ENCODE peak calls at places on chromosomes 16 and 17, in ten cellular contexts. P, E, C, O, Z, H, X, W, K and L are unnamed samples.

GRCh38 chr16:69744363-69745231 is 10.1 kb downstream of the NOB1 start:
- DNase-seq in E (no peak), C (no peak), X (no peak), P (no peak), W (no peak), H (no peak), O (no peak), Z (no peak), K (no peak), L (no peak)

GRCh38 chr16:74740795-74741304 is 33.8 kb downstream of the FA2H start:
- DNase-seq in P (no peak), H (no peak), X (no peak), C (no peak), W (no peak), O (no peak), Z (peak; percentile 68), K (no peak), E (no peak), L (no peak)

GRCh38 chr17:80892019-80892855 is 99.4 kb upstream of the CHMP6 start:
- DNase-seq in Z (no peak), K (peak; percentile 31), P (peak; percentile 83), O (peak; percentile 53), H (peak; percentile 78), W (peak; percentile 99), X (no peak), C (peak; percentile 100), E (peak; percentile 63), L (peak; percentile 52)

GRCh38 chr16:4048481-4048880 is 67.8 kb downstream of the ADCY9 start:
- DNase-seq in O (no peak), C (no peak), H (no peak), K (no peak), X (no peak), E (no peak), W (no peak), Z (no peak), P (no peak), L (no peak)

GRCh38 chr16:19741354-19741753 is 23.3 kb downstream of the IQCK start:
- DNase-seq in C (no peak), E (no peak), H (no peak), P (no peak), W (no peak), O (no peak), X (no peak), K (no peak), Z (no peak), L (no peak)

GRCh38 chr17:67378444-67379250 is 1.6 kb downstream of the PITPNC1 start:
- DNase-seq in E (peak; percentile 66), P (peak; percentile 87), C (peak; percentile 84), K (peak; percentile 55), H (peak; percentile 63), Z (peak; percentile 55), X (peak; percentile 88), W (peak; percentile 72), O (peak; percentile 79), L (peak; percentile 78)

GRCh38 chr17:35345445-35345925 is 27.9 kb downstream of the SLFN11 start:
- DNase-seq in Z (no peak), W (no peak), X (no peak), C (no peak), H (no peak), K (no peak), P (no peak), E (no peak), O (no peak), L (no peak)

GRCh38 chr17:4420692-4421131 is 13.0 kb upstream of the SPNS3 start:
- DNase-seq in P (no peak), Z (no peak), C (peak; percentile 61), H (peak; percentile 20), O (peak; percentile 84), W (peak; percentile 84), K (peak; percentile 73), X (no peak), E (no peak), L (peak; percentile 81)

GRCh38 chr16:85187447-85187846 is 75.2 kb upstream of the CIBAR2 start:
- DNase-seq in E (no peak), K (no peak), H (no peak), O (no peak), Z (no peak), W (no peak), C (no peak), P (no peak), X (no peak), L (no peak)

GRCh38 chr17:1485311-1485747 is 7.2 kb downstream of the MYO1C start:
- DNase-seq in H (no peak), X (peak; percentile 68), Z (no peak), P (peak; percentile 81), E (peak; percentile 26), O (peak; percentile 38), C (peak; percentile 61), W (peak; percentile 41), K (no peak), L (no peak)

GRCh38 chr17:49494937-49495841 is at the start of gene NGFR:
- DNase-seq in O (peak; percentile 78), Z (no peak), X (peak; percentile 58), P (peak; percentile 66), W (no peak), H (no peak), K (peak; percentile 52), C (peak; percentile 58), E (peak; percentile 48), L (peak; percentile 49)

GRCh38 chr17:39069114-39069756 is 82.2 kb downstream of the PLXDC1 start:
- DNase-seq in X (no peak), O (peak; percentile 42), C (peak; percentile 54), K (peak; percentile 50), H (no peak), W (peak; percentile 70), E (no peak), Z (no peak), P (no peak), L (peak; percentile 40)

GRCh38 chr16:66478733-66479511 is 51.8 kb downstream of the BEAN1 start:
- DNase-seq in P (peak; percentile 86), H (peak; percentile 36), O (peak; percentile 72), W (peak; percentile 70), X (peak; percentile 37), E (no peak), K (peak; percentile 18), Z (peak; percentile 52), C (peak; percentile 73), L (peak; percentile 67)

GRCh38 chr17:10171581-10171981 is 26.8 kb downstream of the GAS7 start:
- DNase-seq in X (no peak), Z (no peak), O (no peak), E (no peak), K (no peak), C (no peak), H (no peak), W (no peak), P (no peak), L (no peak)

GRCh38 chr17:19278729-19279128 is 41.6 kb downstream of the EPN2 start:
- DNase-seq in W (no peak), E (no peak), H (no peak), Z (no peak), X (no peak), P (no peak), K (no peak), C (no peak), O (no peak), L (no peak)

GRCh38 chr17:19370493-19370960 is 7.8 kb upstream of the MAPK7 start:
- DNase-seq in H (no peak), X (no peak), Z (no peak), W (peak; percentile 61), O (no peak), C (no peak), K (no peak), E (no peak), P (peak; percentile 76), L (no peak)

GRCh38 chr16:56916571-56917403 is 15.2 kb upstream of the HERPUD1 start:
- DNase-seq in C (no peak), H (no peak), K (no peak), O (no peak), P (no peak), E (no peak), W (no peak), X (no peak), Z (no peak), L (no peak)

GRCh38 chr17:56661906-56662305 is 68.4 kb downstream of the NOG start:
- DNase-seq in C (no peak), E (no peak), O (no peak), H (no peak), W (no peak), Z (no peak), X (no peak), K (no peak), P (no peak), L (no peak)

GRCh38 chr16:66617010-66617434 is 12.5 kb downstream of the CMTM3 start:
- DNase-seq in W (no peak), H (no peak), P (no peak), Z (no peak), O (no peak), E (no peak), K (no peak), X (no peak), C (no peak), L (no peak)

GRCh38 chr16:72073831-72074230 is 10.8 kb downstream of the HPR start:
- DNase-seq in H (no peak), X (no peak), Z (no peak), O (no peak), W (no peak), C (no peak), P (peak; percentile 72), K (no peak), E (no peak), L (no peak)

GRCh38 chr16:77888786-77889185 is 100.4 kb downstream of the VAT1L start:
- DNase-seq in W (no peak), K (no peak), C (no peak), Z (no peak), O (no peak), P (no peak), E (no peak), H (no peak), X (no peak), L (no peak)

GRCh38 chr17:48615212-48615962 is at the start of gene HOXB8:
- DNase-seq in P (no peak), K (no peak), W (no peak), X (no peak), H (no peak), C (no peak), Z (no peak), O (no peak), E (no peak), L (no peak)

GRCh38 chr17:79306688-79307323 is 232.2 kb downstream of the ENGASE start:
- DNase-seq in O (no peak), K (peak; percentile 34), P (peak; percentile 59), Z (no peak), H (no peak), W (no peak), E (no peak), X (no peak), C (no peak), L (no peak)